ENCODE peak calls at places on chromosomes 5 and 9, in nine cellular contexts. One of them, this sample, is unnamed.

GRCh38 chr5:88063813-88064212 is 204.8 kb downstream of the TMEM161B start:
- DNase-seq in naive thymus-derived CD4-positive, alpha-beta T cell: no peak
- DNase-seq in right cardiac atrium: no peak
- DNase-seq in ovary: no peak
- DNase-seq in spleen: no peak
- DNase-seq in H9: no peak
- DNase-seq in tibial artery: no peak
- DNase-seq in endothelial cell of umbilical vein: no peak
- DNase-seq in body of pancreas: no peak
- DNase-seq in this sample: no peak

GRCh38 chr9:36401897-36402480 is 1.9 kb upstream of the RNF38 start:
- DNase-seq in naive thymus-derived CD4-positive, alpha-beta T cell: no peak
- DNase-seq in right cardiac atrium: no peak
- DNase-seq in ovary: no peak
- DNase-seq in spleen: no peak
- DNase-seq in H9: no peak
- DNase-seq in tibial artery: no peak
- DNase-seq in endothelial cell of umbilical vein: no peak
- DNase-seq in body of pancreas: no peak
- DNase-seq in this sample: no peak

GRCh38 chr5:54109931-54110330 is 200.4 kb downstream of the ARL15 start:
- DNase-seq in naive thymus-derived CD4-positive, alpha-beta T cell: no peak
- DNase-seq in right cardiac atrium: no peak
- DNase-seq in ovary: no peak
- DNase-seq in spleen: no peak
- DNase-seq in H9: no peak
- DNase-seq in tibial artery: no peak
- DNase-seq in endothelial cell of umbilical vein: no peak
- DNase-seq in body of pancreas: no peak
- DNase-seq in this sample: no peak

GRCh38 chr5:128632264-128632663 is 94.2 kb upstream of the FBN2 start:
- DNase-seq in naive thymus-derived CD4-positive, alpha-beta T cell: no peak
- DNase-seq in right cardiac atrium: no peak
- DNase-seq in ovary: no peak
- DNase-seq in spleen: no peak
- DNase-seq in H9: no peak
- DNase-seq in tibial artery: no peak
- DNase-seq in endothelial cell of umbilical vein: peak; percentile 57
- DNase-seq in body of pancreas: no peak
- DNase-seq in this sample: no peak

GRCh38 chr5:157571357-157571827 is 4.2 kb downstream of the ADAM19 start:
- DNase-seq in naive thymus-derived CD4-positive, alpha-beta T cell: no peak
- DNase-seq in right cardiac atrium: peak; percentile 70
- DNase-seq in ovary: no peak
- DNase-seq in spleen: peak; percentile 87
- DNase-seq in H9: no peak
- DNase-seq in tibial artery: no peak
- DNase-seq in endothelial cell of umbilical vein: no peak
- DNase-seq in body of pancreas: peak; percentile 17
- DNase-seq in this sample: no peak

GRCh38 chr9:119818726-119819435 is 449.6 kb upstream of the BRINP1 start:
- DNase-seq in naive thymus-derived CD4-positive, alpha-beta T cell: no peak
- DNase-seq in right cardiac atrium: no peak
- DNase-seq in ovary: no peak
- DNase-seq in spleen: no peak
- DNase-seq in H9: no peak
- DNase-seq in tibial artery: no peak
- DNase-seq in endothelial cell of umbilical vein: no peak
- DNase-seq in body of pancreas: no peak
- DNase-seq in this sample: no peak

GRCh38 chr5:90949469-90950358 is 391.1 kb downstream of the ADGRV1 start:
- DNase-seq in naive thymus-derived CD4-positive, alpha-beta T cell: no peak
- DNase-seq in right cardiac atrium: no peak
- DNase-seq in ovary: no peak
- DNase-seq in spleen: no peak
- DNase-seq in H9: no peak
- DNase-seq in tibial artery: no peak
- DNase-seq in endothelial cell of umbilical vein: no peak
- DNase-seq in body of pancreas: no peak
- DNase-seq in this sample: no peak

GRCh38 chr5:82160948-82161347 is 117.2 kb downstream of the RPS23 start:
- DNase-seq in naive thymus-derived CD4-positive, alpha-beta T cell: no peak
- DNase-seq in right cardiac atrium: no peak
- DNase-seq in ovary: no peak
- DNase-seq in spleen: no peak
- DNase-seq in H9: no peak
- DNase-seq in tibial artery: no peak
- DNase-seq in endothelial cell of umbilical vein: no peak
- DNase-seq in body of pancreas: no peak
- DNase-seq in this sample: no peak

GRCh38 chr5:122844916-122845252 is 529 bp upstream of the SNX24 start:
- DNase-seq in naive thymus-derived CD4-positive, alpha-beta T cell: no peak
- DNase-seq in right cardiac atrium: no peak
- DNase-seq in ovary: no peak
- DNase-seq in spleen: no peak
- DNase-seq in H9: no peak
- DNase-seq in tibial artery: no peak
- DNase-seq in endothelial cell of umbilical vein: peak; percentile 71
- DNase-seq in body of pancreas: no peak
- DNase-seq in this sample: no peak

GRCh38 chr5:119070828-119071572 is at the start of gene DMXL1:
- DNase-seq in naive thymus-derived CD4-positive, alpha-beta T cell: peak; percentile 94
- DNase-seq in right cardiac atrium: peak; percentile 100
- DNase-seq in ovary: peak; percentile 100
- DNase-seq in spleen: peak; percentile 100
- DNase-seq in H9: peak; percentile 99
- DNase-seq in tibial artery: peak; percentile 100
- DNase-seq in endothelial cell of umbilical vein: peak; percentile 100
- DNase-seq in body of pancreas: peak; percentile 100
- DNase-seq in this sample: peak; percentile 99

GRCh38 chr5:120765189-120765588 is 301.1 kb downstream of the PRR16 start:
- DNase-seq in naive thymus-derived CD4-positive, alpha-beta T cell: no peak
- DNase-seq in right cardiac atrium: no peak
- DNase-seq in ovary: no peak
- DNase-seq in spleen: no peak
- DNase-seq in H9: no peak
- DNase-seq in tibial artery: no peak
- DNase-seq in endothelial cell of umbilical vein: no peak
- DNase-seq in body of pancreas: no peak
- DNase-seq in this sample: no peak

GRCh38 chr5:136979131-136979530 is 520.0 kb downstream of the SPOCK1 start:
- DNase-seq in naive thymus-derived CD4-positive, alpha-beta T cell: no peak
- DNase-seq in right cardiac atrium: no peak
- DNase-seq in ovary: no peak
- DNase-seq in spleen: no peak
- DNase-seq in H9: no peak
- DNase-seq in tibial artery: no peak
- DNase-seq in endothelial cell of umbilical vein: no peak
- DNase-seq in body of pancreas: no peak
- DNase-seq in this sample: no peak

GRCh38 chr9:6413365-6414263 is 615 bp downstream of the UHRF2 start:
- DNase-seq in naive thymus-derived CD4-positive, alpha-beta T cell: peak; percentile 48
- DNase-seq in right cardiac atrium: peak; percentile 54
- DNase-seq in ovary: no peak
- DNase-seq in spleen: peak; percentile 93
- DNase-seq in H9: peak; percentile 32
- DNase-seq in tibial artery: peak; percentile 33
- DNase-seq in endothelial cell of umbilical vein: no peak
- DNase-seq in body of pancreas: peak; percentile 31
- DNase-seq in this sample: peak; percentile 30

GRCh38 chr9:115157245-115157674 is 39.3 kb upstream of the TNC start:
- DNase-seq in naive thymus-derived CD4-positive, alpha-beta T cell: no peak
- DNase-seq in right cardiac atrium: no peak
- DNase-seq in ovary: no peak
- DNase-seq in spleen: no peak
- DNase-seq in H9: no peak
- DNase-seq in tibial artery: no peak
- DNase-seq in endothelial cell of umbilical vein: no peak
- DNase-seq in body of pancreas: no peak
- DNase-seq in this sample: no peak

GRCh38 chr9:130576176-130576575 is 3.2 kb upstream of the FUBP3 start:
- DNase-seq in naive thymus-derived CD4-positive, alpha-beta T cell: no peak
- DNase-seq in right cardiac atrium: no peak
- DNase-seq in ovary: no peak
- DNase-seq in spleen: no peak
- DNase-seq in H9: no peak
- DNase-seq in tibial artery: no peak
- DNase-seq in endothelial cell of umbilical vein: no peak
- DNase-seq in body of pancreas: no peak
- DNase-seq in this sample: no peak

GRCh38 chr9:127053057-127053821 is 69.2 kb downstream of the ANGPTL2 start:
- DNase-seq in naive thymus-derived CD4-positive, alpha-beta T cell: no peak
- DNase-seq in right cardiac atrium: peak; percentile 64
- DNase-seq in ovary: peak; percentile 77
- DNase-seq in spleen: no peak
- DNase-seq in H9: no peak
- DNase-seq in tibial artery: no peak
- DNase-seq in endothelial cell of umbilical vein: peak; percentile 62
- DNase-seq in body of pancreas: peak; percentile 13
- DNase-seq in this sample: no peak
- H3K4me1 ChIP-seq in naive thymus-derived CD4-positive, alpha-beta T cell: no peaks in the 10 kb centered on the region
- H3K4me1 ChIP-seq in right cardiac atrium: peaks cover 17% of the 10 kb centered on the region
- H3K4me1 ChIP-seq in ovary: peaks cover 35% of the 10 kb centered on the region
- H3K4me1 ChIP-seq in spleen: peaks cover 14% of the 10 kb centered on the region
- H3K4me1 ChIP-seq in H9: peaks cover 3% of the 10 kb centered on the region
- H3K4me1 ChIP-seq in tibial artery: no peaks in the 10 kb centered on the region
- H3K4me1 ChIP-seq in endothelial cell of umbilical vein: peaks cover 37% of the 10 kb centered on the region
- H3K4me1 ChIP-seq in body of pancreas: no peaks in the 10 kb centered on the region
- H3K4me1 ChIP-seq in this sample: peaks cover 23% of the 10 kb centered on the region

DNA sequence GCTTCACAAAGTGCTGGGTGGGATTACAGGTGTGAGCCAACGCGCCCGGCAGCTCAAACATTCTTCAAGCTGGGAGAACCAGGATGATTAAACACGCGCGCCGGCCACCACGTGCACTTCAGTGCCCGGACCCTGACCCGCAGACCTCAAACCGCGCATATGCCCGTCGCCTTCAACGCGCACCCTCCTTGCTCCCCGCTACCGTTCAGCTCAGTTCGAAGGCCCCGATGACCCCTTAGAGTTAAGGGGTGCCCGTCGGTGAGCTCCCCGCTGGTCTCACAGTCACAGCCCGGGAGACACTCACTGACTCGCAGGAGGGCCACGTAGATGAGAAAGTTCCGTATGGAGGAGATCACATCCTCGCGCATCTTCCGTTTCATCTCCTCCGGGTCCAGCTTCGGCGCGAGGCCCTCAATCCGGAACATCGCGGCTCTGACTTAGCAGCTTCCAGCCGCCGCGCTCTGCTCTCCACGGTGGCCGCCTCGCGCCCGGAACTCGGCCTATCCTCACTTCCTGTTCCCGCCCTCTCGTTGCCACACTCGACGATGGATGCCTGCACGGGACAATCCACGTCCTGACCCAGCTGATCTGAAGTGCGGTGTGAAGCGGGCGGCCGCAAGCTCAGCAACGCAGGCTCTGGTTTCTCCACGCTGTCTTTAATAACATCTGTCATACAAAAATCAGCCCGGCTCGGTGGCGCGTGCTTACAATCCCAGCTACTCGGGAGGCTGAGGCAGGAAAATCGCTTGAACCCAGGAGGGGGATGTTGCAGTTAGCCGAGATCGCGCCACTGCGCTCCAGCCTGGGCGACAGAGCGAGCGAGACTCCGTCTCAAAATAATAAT is at the start of gene TOMM5:
- DNase-seq in naive thymus-derived CD4-positive, alpha-beta T cell: peak; percentile 89
- DNase-seq in right cardiac atrium: peak; percentile 97
- DNase-seq in ovary: peak; percentile 90
- DNase-seq in spleen: peak; percentile 97
- DNase-seq in H9: peak; percentile 91
- DNase-seq in tibial artery: peak; percentile 93
- DNase-seq in endothelial cell of umbilical vein: peak; percentile 93
- DNase-seq in body of pancreas: peak; percentile 95
- DNase-seq in this sample: peak; percentile 96
- H3K27me3 ChIP-seq in naive thymus-derived CD4-positive, alpha-beta T cell: no peaks in the 10 kb centered on the region
- H3K27me3 ChIP-seq in right cardiac atrium: no peaks in the 10 kb centered on the region
- H3K27me3 ChIP-seq in ovary: no peaks in the 10 kb centered on the region
- H3K27me3 ChIP-seq in spleen: no peaks in the 10 kb centered on the region
- H3K27me3 ChIP-seq in H9: peaks cover 2% of the 10 kb centered on the region
- H3K27me3 ChIP-seq in tibial artery: no peaks in the 10 kb centered on the region
- H3K27me3 ChIP-seq in endothelial cell of umbilical vein: peaks cover 8% of the 10 kb centered on the region
- H3K27me3 ChIP-seq in body of pancreas: no peaks in the 10 kb centered on the region
- H3K27me3 ChIP-seq in this sample: no peaks in the 10 kb centered on the region

DNA sequence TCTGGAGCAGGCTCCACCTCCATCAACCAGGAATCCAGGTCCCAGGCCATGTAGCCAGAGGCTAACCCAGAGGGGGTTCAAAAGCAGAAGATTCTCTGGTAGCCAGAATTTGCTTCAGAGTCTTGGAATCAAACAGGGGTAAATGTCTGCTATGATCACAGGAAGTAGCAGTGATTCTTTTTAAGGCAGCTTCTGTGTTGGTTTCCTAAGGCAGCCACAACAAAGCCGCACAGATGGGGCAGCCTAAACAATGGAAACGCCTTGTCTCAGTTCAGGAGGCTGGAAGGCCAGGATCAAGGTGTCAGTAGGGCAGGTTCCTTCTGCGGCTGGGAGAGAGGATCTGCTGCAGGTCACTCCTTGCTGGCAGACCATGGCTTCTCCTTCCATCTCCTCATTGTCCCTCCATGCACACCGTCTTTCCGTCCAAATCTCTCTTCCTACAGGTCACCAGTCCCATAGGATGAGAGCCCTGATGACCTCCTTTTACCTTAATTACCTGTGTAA is 167.3 kb downstream of the ROR2 start:
- DNase-seq in naive thymus-derived CD4-positive, alpha-beta T cell: peak; percentile 2
- DNase-seq in right cardiac atrium: no peak
- DNase-seq in ovary: no peak
- DNase-seq in spleen: no peak
- DNase-seq in H9: no peak
- DNase-seq in tibial artery: no peak
- DNase-seq in endothelial cell of umbilical vein: no peak
- DNase-seq in body of pancreas: no peak
- DNase-seq in this sample: no peak
- H3K4me1 ChIP-seq in naive thymus-derived CD4-positive, alpha-beta T cell: no peaks in the 10 kb centered on the region
- H3K4me1 ChIP-seq in right cardiac atrium: no peaks in the 10 kb centered on the region
- H3K4me1 ChIP-seq in ovary: no peaks in the 10 kb centered on the region
- H3K4me1 ChIP-seq in spleen: no peaks in the 10 kb centered on the region
- H3K4me1 ChIP-seq in H9: no peaks in the 10 kb centered on the region
- H3K4me1 ChIP-seq in tibial artery: no peaks in the 10 kb centered on the region
- H3K4me1 ChIP-seq in endothelial cell of umbilical vein: no peaks in the 10 kb centered on the region
- H3K4me1 ChIP-seq in body of pancreas: no peaks in the 10 kb centered on the region
- H3K4me1 ChIP-seq in this sample: no peaks in the 10 kb centered on the region

DNA sequence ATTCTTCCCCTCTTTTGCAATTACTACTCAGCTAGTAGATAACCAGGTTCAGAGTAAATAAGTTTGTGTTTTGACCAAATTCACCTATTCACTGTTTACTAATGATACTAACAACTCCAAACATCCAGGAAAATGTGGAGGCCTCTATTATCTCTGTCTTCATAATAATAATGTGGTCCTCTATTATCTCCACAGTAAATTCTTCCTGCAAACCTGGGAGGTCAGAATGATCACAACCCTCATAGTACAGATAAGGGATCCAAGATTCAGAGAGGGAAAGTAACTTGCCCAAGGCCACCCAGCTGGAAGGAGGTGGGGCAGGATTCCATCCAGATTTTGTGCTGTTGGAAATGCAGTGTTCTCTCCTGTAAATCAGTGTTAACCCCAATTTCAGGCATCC is 9.6 kb upstream of the MSX2 start:
- DNase-seq in naive thymus-derived CD4-positive, alpha-beta T cell: no peak
- DNase-seq in right cardiac atrium: no peak
- DNase-seq in ovary: no peak
- DNase-seq in spleen: no peak
- DNase-seq in H9: no peak
- DNase-seq in tibial artery: no peak
- DNase-seq in endothelial cell of umbilical vein: no peak
- DNase-seq in body of pancreas: no peak
- DNase-seq in this sample: no peak
- H3K27me3 ChIP-seq in naive thymus-derived CD4-positive, alpha-beta T cell: no peaks in the 10 kb centered on the region
- H3K27me3 ChIP-seq in right cardiac atrium: peaks cover 5% of the 10 kb centered on the region
- H3K27me3 ChIP-seq in ovary: no peaks in the 10 kb centered on the region
- H3K27me3 ChIP-seq in spleen: peaks cover 4% of the 10 kb centered on the region
- H3K27me3 ChIP-seq in H9: peaks cover 15% of the 10 kb centered on the region
- H3K27me3 ChIP-seq in tibial artery: no peaks in the 10 kb centered on the region
- H3K27me3 ChIP-seq in endothelial cell of umbilical vein: peaks cover under 1% of the 10 kb centered on the region
- H3K27me3 ChIP-seq in body of pancreas: no peaks in the 10 kb centered on the region
- H3K27me3 ChIP-seq in this sample: peaks cover 43% of the 10 kb centered on the region

This sample was measured in A673.